ENCODE peak calls at places on chromosomes 2 and 18, in seven cellular contexts. One of them, this sample, is unnamed.

GRCh38 chr2:99804969-99805368 is 315.2 kb upstream of the REV1 start:
- DNase-seq in fibroblast of pulmonary artery: no peak
- DNase-seq in AG10803: no peak
- DNase-seq in AG09309: no peak
- DNase-seq in heart left ventricle: no peak
- DNase-seq in BJ: no peak
- DNase-seq in AG04450: no peak
- DNase-seq in this sample: no peak

GRCh38 chr2:3446381-3446780 is 66.9 kb downstream of the TRAPPC12 start:
- DNase-seq in fibroblast of pulmonary artery: no peak
- DNase-seq in AG10803: no peak
- DNase-seq in AG09309: no peak
- DNase-seq in heart left ventricle: no peak
- DNase-seq in BJ: no peak
- DNase-seq in AG04450: no peak
- DNase-seq in this sample: no peak

GRCh38 chr2:134070281-134070731 is 183.6 kb upstream of the MGAT5 start:
- DNase-seq in fibroblast of pulmonary artery: no peak
- DNase-seq in AG10803: no peak
- DNase-seq in AG09309: no peak
- DNase-seq in heart left ventricle: no peak
- DNase-seq in BJ: no peak
- DNase-seq in AG04450: no peak
- DNase-seq in this sample: no peak

GRCh38 chr2:224401641-224402342 is at the start of gene FAM124B:
- DNase-seq in fibroblast of pulmonary artery: peak
- DNase-seq in AG10803: peak
- DNase-seq in AG09309: no peak
- DNase-seq in heart left ventricle: peak
- DNase-seq in BJ: peak
- DNase-seq in AG04450: peak
- DNase-seq in this sample: no peak

GRCh38 chr18:20971886-20972267 is 139.7 kb downstream of the ROCK1 start:
- DNase-seq in fibroblast of pulmonary artery: peak
- DNase-seq in AG10803: peak
- DNase-seq in AG09309: no peak
- DNase-seq in heart left ventricle: no peak
- DNase-seq in BJ: no peak
- DNase-seq in AG04450: no peak
- DNase-seq in this sample: no peak

GRCh38 chr2:174176898-174177297 is 71.4 kb downstream of the OLA1 start:
- DNase-seq in fibroblast of pulmonary artery: no peak
- DNase-seq in AG10803: peak
- DNase-seq in AG09309: no peak
- DNase-seq in heart left ventricle: no peak
- DNase-seq in BJ: no peak
- DNase-seq in AG04450: no peak
- DNase-seq in this sample: no peak

GRCh38 chr2:120571015-120571728 is 164.5 kb upstream of the GLI2 start:
- DNase-seq in fibroblast of pulmonary artery: no peak
- DNase-seq in AG10803: no peak
- DNase-seq in AG09309: no peak
- DNase-seq in heart left ventricle: no peak
- DNase-seq in BJ: no peak
- DNase-seq in AG04450: no peak
- DNase-seq in this sample: no peak

GRCh38 chr18:3255611-3256165 is 6.2 kb upstream of the MYL12B start:
- DNase-seq in fibroblast of pulmonary artery: no peak
- DNase-seq in AG10803: no peak
- DNase-seq in AG09309: no peak
- DNase-seq in heart left ventricle: no peak
- DNase-seq in BJ: no peak
- DNase-seq in AG04450: no peak
- DNase-seq in this sample: no peak

GRCh38 chr2:10019174-10019971 is 24.0 kb upstream of the KLF11 start:
- DNase-seq in fibroblast of pulmonary artery: no peak
- DNase-seq in AG10803: peak
- DNase-seq in AG09309: peak
- DNase-seq in heart left ventricle: peak
- DNase-seq in BJ: no peak
- DNase-seq in AG04450: no peak
- DNase-seq in this sample: no peak

GRCh38 chr2:98315957-98316356 is 30.3 kb upstream of the CNGA3 start:
- DNase-seq in fibroblast of pulmonary artery: no peak
- DNase-seq in AG10803: no peak
- DNase-seq in AG09309: no peak
- DNase-seq in heart left ventricle: no peak
- DNase-seq in BJ: no peak
- DNase-seq in AG04450: no peak
- DNase-seq in this sample: no peak

DNA sequence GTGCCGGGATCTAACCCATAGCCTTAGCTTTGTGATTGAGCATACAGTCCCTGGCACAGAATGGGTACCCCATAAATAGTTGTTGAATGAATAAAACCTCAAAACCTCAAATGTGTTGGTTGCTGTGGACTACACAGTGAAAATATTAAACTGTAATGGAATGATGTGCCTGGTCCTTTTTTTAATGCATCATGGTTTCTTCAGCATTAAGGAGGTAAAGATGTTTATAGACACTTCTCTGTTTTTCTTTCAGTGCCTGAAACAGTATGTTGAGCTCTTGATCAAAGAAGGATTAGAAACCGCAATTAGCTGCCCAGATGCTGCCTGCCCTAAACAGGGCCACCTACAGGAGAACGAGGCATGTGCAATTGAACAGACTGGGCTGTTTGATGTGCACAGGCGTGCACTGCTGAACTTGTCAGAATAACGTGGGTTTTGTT is 97.0 kb downstream of the RNF144A start:
- DNase-seq in fibroblast of pulmonary artery: peak
- DNase-seq in AG10803: peak
- DNase-seq in AG09309: no peak
- DNase-seq in heart left ventricle: no peak
- DNase-seq in BJ: no peak
- DNase-seq in AG04450: no peak
- DNase-seq in this sample: no peak
- TF ChIP-seq CTCF in fibroblast of pulmonary artery: peak
- TF ChIP-seq CTCF in AG10803: peak
- TF ChIP-seq CTCF in AG09309: peak
- TF ChIP-seq CTCF in heart left ventricle: peak
- TF ChIP-seq CTCF in BJ: peak
- TF ChIP-seq CTCF in AG04450: no peak
- TF ChIP-seq CTCF in this sample: peak

DNA sequence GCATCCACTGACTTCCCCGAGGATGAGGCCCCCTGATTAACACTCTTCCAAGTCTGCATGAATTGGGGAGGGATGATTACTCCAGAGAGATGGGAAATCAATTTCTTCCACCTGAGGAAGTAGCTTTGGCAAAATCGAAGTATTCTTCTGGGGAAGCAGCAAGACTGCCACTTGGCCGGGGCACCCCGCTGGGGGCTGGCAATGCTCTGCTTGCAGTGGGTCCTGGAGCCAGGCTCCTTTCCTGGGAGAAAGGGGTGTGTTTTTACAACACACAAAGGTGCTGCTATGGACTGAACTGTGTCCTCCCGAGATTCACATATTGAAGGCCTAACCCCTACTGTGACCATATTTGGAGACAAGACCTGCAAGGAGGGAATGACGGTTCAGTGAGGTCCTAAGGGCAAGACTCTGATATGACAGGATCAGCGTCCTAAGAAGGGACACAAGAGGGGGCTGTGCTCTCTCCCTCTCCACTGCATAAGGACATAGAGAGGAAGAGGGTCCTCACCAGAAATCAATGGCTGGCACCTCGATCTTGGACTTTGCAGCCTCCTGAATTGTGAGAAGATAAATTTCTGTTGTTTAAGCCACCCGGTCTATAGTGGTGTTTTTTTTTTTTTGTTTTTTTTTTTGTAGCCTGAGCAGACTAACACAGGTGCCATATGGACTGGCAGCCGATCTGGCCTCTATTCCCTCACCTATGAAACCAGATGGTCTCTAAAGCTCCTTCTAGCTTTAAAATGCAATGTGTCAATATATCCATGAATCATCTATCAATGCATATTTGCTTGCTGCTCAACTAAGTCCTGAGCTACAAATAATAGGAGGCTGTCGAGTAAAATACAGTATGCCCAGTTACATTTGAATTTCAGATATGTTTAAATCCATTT is 3.6 kb upstream of the SMARCAL1 start:
- DNase-seq in fibroblast of pulmonary artery: no peak
- DNase-seq in AG10803: no peak
- DNase-seq in AG09309: no peak
- DNase-seq in heart left ventricle: no peak
- DNase-seq in BJ: no peak
- DNase-seq in AG04450: no peak
- DNase-seq in this sample: no peak
- TF ChIP-seq CTCF in fibroblast of pulmonary artery: no peak
- TF ChIP-seq CTCF in AG10803: no peak
- TF ChIP-seq CTCF in AG09309: no peak
- TF ChIP-seq CTCF in heart left ventricle: no peak
- TF ChIP-seq CTCF in BJ: no peak
- TF ChIP-seq CTCF in AG04450: no peak
- TF ChIP-seq CTCF in this sample: no peak

DNA sequence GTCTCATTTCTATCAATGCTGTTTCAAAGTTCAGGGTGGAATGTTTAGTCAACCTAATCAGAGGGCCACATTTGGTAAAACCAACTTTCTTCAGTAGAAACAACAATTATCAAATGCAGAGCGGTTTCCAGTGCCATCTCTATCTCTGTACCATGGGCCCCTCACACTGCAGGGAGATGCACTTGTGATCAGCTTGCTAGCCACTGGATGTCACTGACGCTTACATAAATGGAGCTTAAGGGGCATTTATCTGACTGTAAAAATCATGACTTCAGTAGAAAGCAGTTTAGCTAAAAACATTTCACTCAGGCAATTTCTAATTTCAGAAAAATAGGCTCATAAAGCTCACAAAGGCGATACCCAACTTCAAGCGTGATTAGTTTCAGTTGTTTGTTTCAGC is 678.0 kb downstream of the ZEB2 start:
- DNase-seq in fibroblast of pulmonary artery: peak
- DNase-seq in AG10803: peak
- DNase-seq in AG09309: no peak
- DNase-seq in heart left ventricle: no peak
- DNase-seq in BJ: no peak
- DNase-seq in AG04450: no peak
- DNase-seq in this sample: no peak
- TF ChIP-seq CTCF in fibroblast of pulmonary artery: peak
- TF ChIP-seq CTCF in AG10803: peak
- TF ChIP-seq CTCF in AG09309: no peak
- TF ChIP-seq CTCF in heart left ventricle: no peak
- TF ChIP-seq CTCF in BJ: no peak
- TF ChIP-seq CTCF in AG04450: peak
- TF ChIP-seq CTCF in this sample: peak

DNA sequence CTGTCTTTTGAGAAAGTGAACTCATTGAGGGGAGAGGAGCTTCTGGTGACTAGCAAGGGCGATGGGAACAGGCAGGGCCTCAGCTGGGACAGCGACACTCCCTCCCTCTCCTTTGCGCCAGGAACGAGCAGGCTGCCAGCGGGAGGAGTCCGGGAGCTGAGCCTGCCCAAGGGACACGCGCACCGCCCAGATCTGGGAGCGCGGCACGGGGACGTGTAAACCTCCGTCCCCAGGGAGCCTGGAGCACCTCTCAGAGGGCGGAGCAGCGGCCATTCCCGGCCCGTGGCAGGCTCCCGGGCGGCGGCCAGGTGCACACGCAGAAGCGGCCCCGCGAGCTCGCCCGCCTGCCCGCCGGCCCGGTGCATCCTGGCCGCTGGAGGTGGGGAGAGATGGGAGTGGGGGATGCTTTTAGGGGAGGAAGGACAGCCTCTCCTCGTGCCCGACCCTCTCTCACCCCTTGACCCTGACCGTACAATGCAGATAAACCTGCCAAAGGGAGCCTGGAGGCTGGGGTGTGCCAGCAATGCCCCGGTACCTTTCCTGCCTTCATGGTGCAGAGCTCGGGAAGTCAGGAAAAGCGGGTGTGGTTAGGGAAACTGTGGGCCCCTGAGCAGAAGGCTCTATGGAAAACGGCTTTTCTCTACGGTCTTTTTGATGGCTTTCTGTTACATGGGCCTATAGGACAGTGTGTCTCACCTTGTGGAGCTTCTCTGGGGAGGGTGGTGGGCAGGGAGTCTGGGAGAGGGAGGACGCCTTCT is 2.2 kb downstream of the AQP4 start:
- DNase-seq in fibroblast of pulmonary artery: no peak
- DNase-seq in AG10803: no peak
- DNase-seq in AG09309: no peak
- DNase-seq in heart left ventricle: peak
- DNase-seq in BJ: no peak
- DNase-seq in AG04450: no peak
- DNase-seq in this sample: no peak
- TF ChIP-seq CTCF in fibroblast of pulmonary artery: no peak
- TF ChIP-seq CTCF in AG10803: no peak
- TF ChIP-seq CTCF in AG09309: no peak
- TF ChIP-seq CTCF in heart left ventricle: no peak
- TF ChIP-seq CTCF in BJ: no peak
- TF ChIP-seq CTCF in AG04450: no peak
- TF ChIP-seq CTCF in this sample: no peak

GRCh38 chr2:235263205-235264120 is 230.4 kb upstream of the AGAP1 start:
- DNase-seq in fibroblast of pulmonary artery: peak
- DNase-seq in AG10803: peak
- DNase-seq in AG09309: no peak
- DNase-seq in heart left ventricle: peak
- DNase-seq in BJ: peak
- DNase-seq in AG04450: peak
- DNase-seq in this sample: no peak
- TF ChIP-seq CTCF in fibroblast of pulmonary artery: no peak
- TF ChIP-seq CTCF in AG10803: peak
- TF ChIP-seq CTCF in AG09309: no peak
- TF ChIP-seq CTCF in heart left ventricle: no peak
- TF ChIP-seq CTCF in BJ: no peak
- TF ChIP-seq CTCF in AG04450: no peak
- TF ChIP-seq CTCF in this sample: peak

DNA sequence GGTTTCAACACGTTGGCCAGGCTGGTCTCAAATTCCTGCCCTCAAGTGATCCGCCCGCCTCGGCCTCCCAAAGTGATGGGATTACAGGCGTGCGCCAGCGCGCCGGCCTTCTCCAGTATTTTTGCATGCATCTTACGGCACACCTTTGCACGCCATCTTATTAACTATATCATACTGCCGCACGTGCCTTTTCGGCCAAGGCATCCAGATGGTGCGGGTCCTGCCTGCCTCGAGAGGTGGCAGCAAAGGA is 759 bp upstream of the ING5 start:
- DNase-seq in fibroblast of pulmonary artery: peak
- DNase-seq in AG10803: peak
- DNase-seq in AG09309: no peak
- DNase-seq in heart left ventricle: no peak
- DNase-seq in BJ: peak
- DNase-seq in AG04450: peak
- DNase-seq in this sample: peak
- TF ChIP-seq CTCF in fibroblast of pulmonary artery: peak
- TF ChIP-seq CTCF in AG10803: peak
- TF ChIP-seq CTCF in AG09309: peak
- TF ChIP-seq CTCF in heart left ventricle: peak
- TF ChIP-seq CTCF in BJ: peak
- TF ChIP-seq CTCF in AG04450: peak
- TF ChIP-seq CTCF in this sample: peak

This sample was measured in AG09319.